ENCODE peak calls at places on chromosomes 12 and 14, in six cellular contexts. E, V, X, B, H and Y are unnamed samples.

GRCh38 chr12:109952160-109952858 is 43.9 kb downstream of the GIT2 start:
- DNase-seq in E (no peak), V (no peak), X (no peak), B (no peak), H (no peak), Y (no peak)

GRCh38 chr14:77157716-77158115 is 16.1 kb upstream of the ZDHHC22 start:
- DNase-seq in E (no peak), V (no peak), X (no peak), B (no peak), H (no peak), Y (no peak)

GRCh38 chr12:111819191-111820158 is 22.6 kb upstream of the MAPKAPK5 start:
- DNase-seq in E (no peak), V (no peak), X (no peak), B (no peak), H (no peak), Y (no peak)

GRCh38 chr12:104605685-104606084 is 148.9 kb downstream of the CHST11 start:
- DNase-seq in E (peak; percentile 70), V (peak; percentile 18), X (peak; percentile 59), B (no peak), H (peak; percentile 72), Y (no peak)

GRCh38 chr12:46874642-46875041 is 48.8 kb upstream of the SLC38A4 start:
- DNase-seq in E (peak; percentile 27), V (peak; percentile 47), X (peak; percentile 40), B (no peak), H (peak; percentile 89), Y (no peak)

GRCh38 chr12:2300886-2301285 is 248.1 kb downstream of the CACNA1C start:
- DNase-seq in E (no peak), V (no peak), X (no peak), B (no peak), H (no peak), Y (no peak)

GRCh38 chr12:115149685-115150378 is 465.9 kb upstream of the TBX3 start:
- DNase-seq in E (no peak), V (peak; percentile 82), X (no peak), B (no peak), H (peak; percentile 77), Y (no peak)

GRCh38 chr14:80059041-80059440 is 152.3 kb downstream of the DIO2 start:
- DNase-seq in E (no peak), V (no peak), X (no peak), B (no peak), H (no peak), Y (no peak)

GRCh38 chr12:61095131-61095530 is 1165.1 kb upstream of the USP15 start:
- DNase-seq in E (no peak), V (no peak), X (no peak), B (no peak), H (no peak), Y (no peak)

GRCh38 chr12:15708396-15709070 is 80.7 kb downstream of the EPS8 start:
- DNase-seq in E (no peak), V (no peak), X (no peak), B (no peak), H (no peak), Y (no peak)

GRCh38 chr14:102508410-102508773 is 1.2 kb downstream of the ANKRD9 start:
- DNase-seq in E (no peak), V (no peak), X (peak; percentile 62), B (peak; percentile 80), H (no peak), Y (no peak)

GRCh38 chr12:56223571-56224101 is 506 bp upstream of the NABP2 start:
- DNase-seq in E (no peak), V (no peak), X (no peak), B (no peak), H (no peak), Y (no peak)

GRCh38 chr14:63435204-63435603 is 108.0 kb downstream of the PPP2R5E start:
- DNase-seq in E (no peak), V (no peak), X (no peak), B (no peak), H (no peak), Y (no peak)
- H3K4me3 ChIP-seq in E (peak overlapping the region; percentile 8), V (no peak overlapping the region), X (no peak overlapping the region), B (no peak overlapping the region), H (no peak overlapping the region), Y (no peak overlapping the region)

DNA sequence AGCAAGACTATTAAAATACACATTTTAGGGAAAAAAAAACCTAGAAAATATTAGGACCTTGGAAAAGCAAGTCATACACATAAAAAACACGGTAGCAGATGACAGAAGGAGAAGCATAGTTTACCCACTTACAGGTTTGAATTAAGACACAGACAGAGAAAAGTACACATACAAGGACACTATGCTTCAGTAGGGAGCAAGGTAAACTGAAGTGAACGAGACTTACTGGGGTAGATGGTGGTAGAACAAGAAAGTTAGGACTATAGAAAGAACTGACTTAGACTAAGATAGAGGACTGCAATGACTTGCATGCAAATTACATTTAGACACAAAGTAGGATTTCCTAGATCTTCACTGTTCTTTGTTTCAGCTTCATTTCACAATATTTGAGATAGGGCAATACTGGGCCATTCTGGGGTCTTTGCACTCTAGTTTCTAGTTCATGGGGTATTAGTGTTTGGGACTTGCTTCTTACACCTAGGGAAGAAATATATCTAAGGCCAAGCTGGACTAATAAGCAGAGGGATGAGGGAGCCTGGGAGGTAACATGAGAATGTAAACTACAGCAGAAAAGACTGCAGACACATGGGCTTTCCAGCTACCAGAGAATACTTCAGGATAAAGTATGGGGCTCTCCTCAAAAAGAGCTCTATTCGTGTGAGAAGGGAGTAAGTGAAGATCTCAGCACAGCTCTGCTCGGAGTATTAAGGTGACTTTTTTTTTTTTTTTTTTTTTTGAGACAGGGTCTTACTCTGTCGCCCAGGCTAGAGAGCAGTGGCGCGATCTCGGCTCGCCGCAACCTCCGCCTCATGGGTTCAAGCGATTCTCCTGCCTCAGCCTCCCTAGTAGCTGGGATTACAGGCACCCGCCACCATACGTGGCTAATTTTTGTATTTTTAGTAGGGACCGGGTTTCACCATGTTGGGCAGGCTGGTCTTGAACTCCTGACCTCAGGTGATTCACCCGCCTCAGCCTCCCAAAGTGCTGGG is 27.8 kb upstream of the STAC3 start:
- DNase-seq in E (no peak), V (no peak), X (no peak), B (no peak), H (no peak), Y (no peak)
- H3K4me3 ChIP-seq in E (no peak overlapping the region), V (no peak overlapping the region), X (no peak overlapping the region), B (no peak overlapping the region), H (no peak overlapping the region), Y (no peak overlapping the region)

GRCh38 chr12:12010277-12011031 is 60.3 kb upstream of the BCL2L14 start:
- DNase-seq in E (peak; percentile 43), V (peak; percentile 69), X (peak; percentile 36), B (no peak), H (peak; percentile 75), Y (no peak)
- H3K4me3 ChIP-seq in E (no peak overlapping the region), V (no peak overlapping the region), X (peak overlapping the region; percentile 44), B (peak overlapping the region; percentile 18), H (no peak overlapping the region), Y (no peak overlapping the region)

GRCh38 chr12:81083018-81083417 is 5.1 kb downstream of the ACSS3 start:
- DNase-seq in E (no peak), V (no peak), X (no peak), B (no peak), H (no peak), Y (no peak)
- H3K4me3 ChIP-seq in E (no peak overlapping the region), V (no peak overlapping the region), X (no peak overlapping the region), B (no peak overlapping the region), H (no peak overlapping the region), Y (no peak overlapping the region)

DNA sequence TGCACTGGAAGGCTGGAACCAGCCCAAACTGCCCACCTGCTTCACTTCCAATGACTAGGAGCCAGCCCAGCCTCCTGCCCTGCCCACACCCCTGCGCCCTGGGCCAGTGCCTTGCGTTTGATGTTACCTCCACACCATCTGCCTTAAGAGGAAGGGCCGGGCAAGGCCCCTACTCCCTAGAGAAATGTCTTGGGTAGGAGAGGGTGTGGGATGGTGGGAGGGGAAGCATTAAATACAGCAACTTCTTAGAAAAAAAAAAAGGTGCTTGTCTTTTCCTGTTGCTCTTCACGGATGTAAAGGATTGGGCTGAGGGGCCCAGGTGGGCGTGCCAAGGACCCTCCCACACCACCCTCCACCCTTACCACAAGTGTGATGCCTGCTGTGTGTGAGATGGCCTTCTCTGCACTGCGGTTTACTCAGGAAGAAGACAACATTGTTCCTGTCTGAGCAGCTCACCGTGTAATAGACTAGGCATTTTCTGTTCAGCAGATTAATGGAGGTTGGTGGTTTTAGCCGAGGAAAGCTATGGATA is 99.9 kb downstream of the NINJ2 start:
- DNase-seq in E (no peak), V (no peak), X (no peak), B (no peak), H (no peak), Y (no peak)
- H3K4me3 ChIP-seq in E (no peak overlapping the region), V (no peak overlapping the region), X (no peak overlapping the region), B (no peak overlapping the region), H (no peak overlapping the region), Y (no peak overlapping the region)